ENCODE peak calls at places on chromosomes 6 and 20, in ten cellular contexts. C is endothelial cell; G is activated naive CD4-positive, alpha-beta T cell treated with anti-CD3 and anti-CD28 coated beads for 36 hours; X is hypothalamus; H is activated T-helper 9 cell treated with anti-CD3 and anti-CD28 coated beads, Interleukin-2, amount 50 U/mL, for 16 hours; T is Calu3; N is cardiac fibroblast; L is NCI-H1092 treated with DMSO at 0.1 percent for 48 hours; E is neural crest cell; J is neuronal stem cell. Z is an unnamed sample.

GRCh38 chr20:2593756-2594155 is 57.4 kb downstream of the TMC2 start:
- DNase-seq in L (no peak), E (no peak), T (no peak), J (no peak), X (no peak), N (no peak), C (no peak), G (peak; percentile 21), H (no peak), Z (no peak)

GRCh38 chr6:103236923-103237322 is 1622.8 kb downstream of the HACE1 start:
- DNase-seq in N (no peak), T (peak; percentile 6), L (no peak), E (no peak), J (no peak), G (no peak), H (no peak), C (no peak), X (no peak), Z (no peak)

GRCh38 chr20:4443016-4443415 is 278.7 kb upstream of the PRND start:
- DNase-seq in J (no peak), H (no peak), E (no peak), T (no peak), C (no peak), L (no peak), G (no peak), N (no peak), X (no peak), Z (no peak)

GRCh38 chr6:107977283-107977682 is 19.3 kb upstream of the SEC63 start:
- DNase-seq in H (no peak), G (no peak), L (peak; percentile 10), E (peak; percentile 10), N (peak; percentile 62), J (no peak), X (no peak), T (peak; percentile 16), C (peak; percentile 11), Z (peak; percentile 63)

GRCh38 chr20:64157878-64158277 is 6.4 kb upstream of the MYT1 start:
- DNase-seq in H (no peak), G (no peak), T (no peak), N (no peak), C (no peak), X (no peak), J (no peak), E (no peak), L (no peak), Z (no peak)

GRCh38 chr6:223763-224162 is 68.5 kb upstream of the DUSP22 start:
- DNase-seq in N (peak; percentile 22), E (no peak), G (peak; percentile 65), J (no peak), H (no peak), C (no peak), T (no peak), X (no peak), L (no peak), Z (no peak)

GRCh38 chr6:30612213-30612612 is 4.8 kb downstream of the PPP1R10 start:
- DNase-seq in G (no peak), C (no peak), E (no peak), H (no peak), J (no peak), N (peak; percentile 59), L (no peak), T (no peak), X (no peak), Z (peak; percentile 54)

GRCh38 chr6:76861403-76861802 is 601.9 kb downstream of the HTR1B start:
- DNase-seq in H (no peak), N (peak; percentile 32), C (peak; percentile 38), X (no peak), E (no peak), J (no peak), T (peak; percentile 11), G (peak; percentile 5), L (no peak), Z (no peak)

GRCh38 chr20:2687514-2687913 is 5.1 kb upstream of the EBF4 start:
- DNase-seq in L (no peak), H (no peak), X (no peak), N (no peak), C (no peak), E (no peak), G (no peak), J (no peak), T (no peak), Z (no peak)

GRCh38 chr20:47029845-47030244 is 135.2 kb downstream of the EYA2 start:
- DNase-seq in L (no peak), J (no peak), N (no peak), G (no peak), C (no peak), T (no peak), E (no peak), X (no peak), H (no peak), Z (no peak)

GRCh38 chr6:148716811-148717210 is 30.0 kb upstream of the UST start:
- DNase-seq in C (no peak), X (no peak), E (no peak), L (no peak), H (no peak), J (no peak), T (no peak), G (no peak), N (peak; percentile 38), Z (no peak)

GRCh38 chr20:36872857-36873256 is 3.1 kb upstream of the TLDC2 start:
- DNase-seq in L (no peak), C (no peak), G (no peak), E (no peak), T (no peak), N (no peak), J (no peak), H (no peak), X (no peak), Z (no peak)

GRCh38 chr20:5844063-5844681 is 94.0 kb downstream of the SHLD1 start:
- DNase-seq in G (peak; percentile 76), N (peak; percentile 31), H (peak; percentile 46), X (no peak), C (no peak), E (no peak), T (no peak), J (no peak), L (peak; percentile 74), Z (no peak)

GRCh38 chr20:7108929-7109328 is 341.4 kb downstream of the BMP2 start:
- DNase-seq in N (no peak), X (no peak), T (no peak), L (no peak), G (no peak), C (no peak), E (no peak), H (no peak), J (no peak), Z (no peak)

GRCh38 chr6:56856036-56856580 is 98.8 kb upstream of the BEND6 start:
- DNase-seq in J (no peak), C (no peak), H (no peak), X (no peak), T (no peak), N (no peak), L (no peak), G (no peak), E (no peak), Z (no peak)

GRCh38 chr6:219641-220198 is 72.6 kb upstream of the DUSP22 start:
- DNase-seq in C (no peak), J (no peak), T (peak; percentile 17), L (no peak), H (no peak), X (no peak), N (peak; percentile 48), G (peak; percentile 30), E (peak; percentile 20), Z (no peak)

GRCh38 chr6:82954937-82955577 is 110.6 kb downstream of the UBE3D start:
- DNase-seq in C (no peak), H (no peak), T (no peak), G (no peak), N (peak; percentile 79), X (no peak), J (no peak), E (no peak), L (no peak), Z (no peak)

GRCh38 chr6:127554435-127555006 is 22.5 kb upstream of the C6orf58 start:
- DNase-seq in T (peak; percentile 54), N (peak; percentile 68), J (peak; percentile 14), C (peak; percentile 42), H (no peak), L (peak; percentile 17), E (no peak), X (no peak), G (peak; percentile 57), Z (peak; percentile 20)

GRCh38 chr6:16196958-16197576 is 41.3 kb upstream of the GMPR start:
- DNase-seq in G (no peak), H (no peak), T (no peak), J (no peak), X (no peak), C (no peak), L (no peak), E (no peak), N (no peak), Z (no peak)

GRCh38 chr6:126821706-126822105 is 296.8 kb upstream of the RSPO3 start:
- DNase-seq in J (no peak), E (no peak), G (no peak), C (no peak), X (no peak), H (no peak), N (no peak), T (no peak), L (no peak), Z (no peak)

GRCh38 chr20:63767456-63767855 is 27.9 kb downstream of the SLC2A4RG start:
- DNase-seq in T (no peak), X (no peak), N (no peak), C (no peak), J (no peak), G (no peak), L (no peak), E (no peak), H (no peak), Z (peak; percentile 53)

GRCh38 chr6:101689156-101689555 is 295.6 kb downstream of the GRIK2 start:
- DNase-seq in G (no peak), L (no peak), T (no peak), J (no peak), H (no peak), C (no peak), X (no peak), N (no peak), E (no peak), Z (no peak)

GRCh38 chr6:45350186-45350585 is 22.1 kb downstream of the RUNX2 start:
- DNase-seq in N (no peak), C (no peak), T (no peak), E (no peak), H (no peak), G (no peak), X (no peak), L (no peak), J (no peak), Z (no peak)

GRCh38 chr6:105985098-105985815 is 100.9 kb upstream of the PRDM1 start:
- DNase-seq in C (no peak), J (no peak), L (no peak), N (no peak), X (no peak), E (no peak), H (no peak), G (no peak), T (peak; percentile 5), Z (no peak)

GRCh38 chr6:131015630-131016263 is 47.3 kb downstream of the EPB41L2 start:
- DNase-seq in E (no peak), J (no peak), L (no peak), N (peak; percentile 69), H (no peak), G (no peak), C (no peak), T (no peak), X (no peak), Z (no peak)

GRCh38 chr20:48667889-48668413 is 159.8 kb downstream of the PREX1 start:
- DNase-seq in L (no peak), X (no peak), C (no peak), J (no peak), N (peak; percentile 34), E (no peak), G (no peak), H (no peak), T (no peak), Z (no peak)

GRCh38 chr6:15912505-15912767 is 216.4 kb upstream of the MYLIP start:
- DNase-seq in N (no peak), L (no peak), C (no peak), X (no peak), H (no peak), E (no peak), G (no peak), T (no peak), J (no peak), Z (no peak)

GRCh38 chr6:143336446-143337152 is 113.9 kb downstream of the ADAT2 start:
- DNase-seq in G (no peak), H (no peak), J (no peak), X (no peak), N (peak; percentile 71), E (no peak), T (no peak), C (no peak), L (no peak), Z (no peak)